ENCODE peak calls at places on chromosomes 2 and 18, in five cellular contexts. U is AG04449; G is stimulated activated naive CD8-positive, alpha-beta T cell treated with anti-CD3 and anti-CD28 coated beads, Interleukin-15, Interleukin-2, amounts not matched to agents 100 U/mL and 50 U/mL, for 24 hours; X is hepatocyte; A is MCF 10A. L is an unnamed sample.
A peak's percentile ranks its signal among the peaks of the same experiment; 100 is the strongest.

GRCh38 chr2:109376115-109376514 is 237.7 kb downstream of the SEPTIN10 start:
- DNase-seq in G (no peak), A (no peak), X (no peak), U (no peak), L (peak; percentile 25)

GRCh38 chr2:236535024-236535423 is 34.6 kb upstream of the ACKR3 start:
- DNase-seq in G (no peak), U (no peak), A (peak; percentile 54), X (no peak), L (no peak)

GRCh38 chr2:28342081-28342967 is 50.3 kb upstream of the FOSL2 start:
- DNase-seq in G (no peak), X (peak; percentile 49), A (peak; percentile 66), U (no peak), L (no peak)

GRCh38 chr18:67132919-67133318 is 383.6 kb downstream of the DSEL start:
- DNase-seq in G (no peak), U (no peak), A (peak; percentile 6), X (no peak), L (no peak)

GRCh38 chr2:74919827-74920226 is 38.6 kb upstream of the POLE4 start:
- DNase-seq in A (peak; percentile 22), G (peak; percentile 82), U (no peak), X (peak; percentile 86), L (peak; percentile 43)

GRCh38 chr2:179812501-179812900 is 48.9 kb downstream of the ZNF385B start:
- DNase-seq in G (no peak), A (peak; percentile 17), X (no peak), U (no peak), L (no peak)

GRCh38 chr2:120934891-120935338 is 199.2 kb downstream of the GLI2 start:
- DNase-seq in A (peak; percentile 86), X (peak; percentile 79), G (no peak), U (peak; percentile 83), L (peak; percentile 59)

GRCh38 chr2:8437228-8437948 is 244.5 kb upstream of the ID2 start:
- DNase-seq in X (no peak), G (no peak), U (no peak), A (peak; percentile 31), L (no peak)

GRCh38 chr2:117271631-117272030 is 542.9 kb upstream of the DDX18 start:
- DNase-seq in A (no peak), X (no peak), G (no peak), U (no peak), L (no peak)

GRCh38 chr2:26913599-26914285 is 56.7 kb upstream of the MAPRE3 start:
- DNase-seq in U (peak; percentile 34), A (no peak), X (peak; percentile 26), G (no peak), L (no peak)

GRCh38 chr2:208713066-208713465 is 306.5 kb downstream of the PTH2R start:
- DNase-seq in X (no peak), G (no peak), A (no peak), U (no peak), L (peak; percentile 5)

GRCh38 chr2:197207106-197207505 is 103.5 kb downstream of the ANKRD44 start:
- DNase-seq in A (no peak), X (no peak), U (no peak), G (no peak), L (no peak)

GRCh38 chr18:39199231-39199855 is 1633.7 kb upstream of the CELF4 start:
- DNase-seq in U (no peak), G (no peak), A (no peak), X (no peak), L (no peak)

GRCh38 chr18:49631146-49631866 is 69.4 kb downstream of the LIPG start:
- DNase-seq in G (no peak), A (no peak), X (no peak), U (no peak), L (no peak)

GRCh38 chr2:216555274-216555673 is 56.6 kb downstream of the RPL37A start:
- DNase-seq in A (peak; percentile 92), G (no peak), U (no peak), X (no peak), L (no peak)

GRCh38 chr2:20666114-20666363 is 905 bp upstream of the GDF7 start:
- DNase-seq in A (no peak), G (no peak), U (no peak), X (no peak), L (no peak)

GRCh38 chr2:30666307-30666874 is 140.9 kb downstream of the CAPN13 start:
- DNase-seq in A (peak; percentile 84), X (peak; percentile 53), U (peak; percentile 93), G (no peak), L (peak; percentile 20)

GRCh38 chr2:201450910-201451329 is 338 bp downstream of the TRAK2 start:
- DNase-seq in X (no peak), U (no peak), G (no peak), A (no peak), L (no peak)

GRCh38 chr2:191030521-191031154 is 16.7 kb upstream of the STAT1 start:
- DNase-seq in A (peak; percentile 59), X (peak; percentile 67), G (no peak), U (no peak), L (peak; percentile 54)

GRCh38 chr18:12278765-12279682 is 24.9 kb downstream of the CIDEA start:
- DNase-seq in A (peak; percentile 85), U (peak; percentile 91), X (peak; percentile 83), G (no peak), L (no peak)

GRCh38 chr2:6864938-6865345 is 765 bp downstream of the CMPK2 start:
- DNase-seq in A (no peak), U (no peak), X (no peak), G (peak; percentile 44), L (peak; percentile 23)

GRCh38 chr2:7430869-7431641 is 513.8 kb downstream of the RNF144A start:
- DNase-seq in A (no peak), G (peak; percentile 71), U (no peak), X (peak; percentile 76), L (peak; percentile 23)

GRCh38 chr2:237208373-237209045 is 122.8 kb downstream of the COPS8 start:
- DNase-seq in A (no peak), U (peak; percentile 92), X (peak; percentile 38), G (no peak), L (no peak)

GRCh38 chr2:39107156-39107555 is 13.7 kb downstream of the SOS1 start:
- DNase-seq in X (peak; percentile 11), U (no peak), A (no peak), G (no peak), L (no peak)

GRCh38 chr2:170717599-170717963 is 2.4 kb downstream of the SP5 start:
- DNase-seq in A (no peak), G (no peak), U (no peak), X (no peak), L (no peak)

GRCh38 chr2:236646871-236647270 is 77.2 kb downstream of the ACKR3 start:
- DNase-seq in A (no peak), X (no peak), G (no peak), U (no peak), L (no peak)

GRCh38 chr2:240244543-240244942 is 104.1 kb upstream of the OTOS start:
- DNase-seq in X (no peak), A (no peak), U (no peak), G (no peak), L (no peak)

GRCh38 chr2:208542465-208543041 is 136.0 kb downstream of the PTH2R start:
- DNase-seq in X (no peak), G (no peak), A (no peak), U (no peak), L (peak; percentile 62)

GRCh38 chr2:204468689-204469429 is 76.4 kb upstream of the PARD3B start:
- DNase-seq in X (no peak), U (no peak), A (peak; percentile 19), G (no peak), L (no peak)

L was measured in small intestine.